ENCODE peak calls at places on chromosome 22, in seven cellular contexts. N, Q, L, E, K, A and S are unnamed samples.

GRCh38 chr22:41538583-41538982 is 5.7 kb downstream of the POLR3H start:
- DNase-seq in K (no peak), A (no peak), Q (no peak), E (no peak), L (no peak), N (no peak), S (no peak)

GRCh38 chr22:22983816-22984215 is 86.5 kb upstream of the GNAZ start:
- DNase-seq in L (no peak), E (no peak), K (no peak), Q (no peak), A (no peak), N (no peak), S (no peak)

GRCh38 chr22:36374603-36375024 is 13.2 kb downstream of the MYH9 start:
- DNase-seq in K (no peak), L (peak), E (no peak), N (peak), A (no peak), Q (peak), S (peak)

GRCh38 chr22:47374273-47374771 is 611.9 kb downstream of the TBC1D22A start:
- DNase-seq in L (no peak), Q (no peak), A (no peak), K (no peak), N (no peak), E (no peak), S (no peak)

GRCh38 chr22:48719978-48720661 is 1107.6 kb downstream of the BRD1 start:
- DNase-seq in L (no peak), K (no peak), A (no peak), N (no peak), Q (no peak), E (no peak), S (no peak)

GRCh38 chr22:33194529-33194928 is 136.3 kb upstream of the SYN3 start:
- DNase-seq in Q (no peak), E (no peak), L (no peak), N (no peak), K (no peak), A (no peak), S (no peak)

GRCh38 chr22:29093501-29093921 is 20.7 kb downstream of the KREMEN1 start:
- DNase-seq in E (no peak), K (no peak), A (peak), L (no peak), N (no peak), Q (peak), S (peak)

GRCh38 chr22:17797721-17798559 is 23.7 kb upstream of the BID start:
- DNase-seq in N (no peak), Q (no peak), A (no peak), K (no peak), L (no peak), E (peak), S (no peak)

GRCh38 chr22:20131856-20132685 is 467 bp downstream of the ZDHHC8 start:
- DNase-seq in E (no peak), A (no peak), N (no peak), K (no peak), Q (no peak), L (peak), S (no peak)

GRCh38 chr22:40620464-40621046 is 16.0 kb downstream of the MRTFA start:
- DNase-seq in Q (peak), N (peak), A (no peak), L (no peak), E (no peak), K (no peak), S (peak)

GRCh38 chr22:20211409-20211996 is 56.6 kb downstream of the RTN4R start:
- DNase-seq in Q (no peak), E (no peak), A (no peak), L (no peak), K (no peak), N (no peak), S (no peak)

GRCh38 chr22:49925525-49926128 is 7.2 kb downstream of the CRELD2 start:
- DNase-seq in Q (no peak), L (no peak), K (no peak), E (peak), A (no peak), N (no peak), S (no peak)

GRCh38 chr22:49370841-49371301 is 456.8 kb downstream of the BRD1 start:
- DNase-seq in E (no peak), N (no peak), L (no peak), A (no peak), K (no peak), Q (no peak), S (no peak)

GRCh38 chr22:23072035-23072910 is 2.0 kb downstream of the GNAZ start:
- DNase-seq in L (no peak), A (peak), K (no peak), N (no peak), Q (peak), E (no peak), S (peak)

GRCh38 chr22:46159777-46160176 is 9.5 kb downstream of the PPARA start:
- DNase-seq in L (no peak), N (peak), K (no peak), A (no peak), Q (no peak), E (no peak), S (peak)

GRCh38 chr22:25492162-25492561 is 72.3 kb upstream of the GRK3 start:
- DNase-seq in N (no peak), L (no peak), Q (no peak), K (no peak), A (no peak), E (no peak), S (no peak)

GRCh38 chr22:36540867-36541642 is 12.1 kb upstream of the EIF3D start:
- DNase-seq in L (no peak), A (no peak), E (no peak), Q (no peak), K (no peak), N (peak), S (peak)

GRCh38 chr22:28345304-28345703 is 334.3 kb downstream of the TTC28 start:
- DNase-seq in L (no peak), E (no peak), N (no peak), Q (no peak), A (no peak), K (no peak), S (no peak)

GRCh38 chr22:32720924-32721323 is 80.6 kb upstream of the TIMP3 start:
- DNase-seq in E (no peak), N (no peak), A (no peak), Q (peak), K (no peak), L (no peak), S (peak)

GRCh38 chr22:40627612-40628011 is 8.9 kb downstream of the MRTFA start:
- DNase-seq in L (no peak), N (no peak), E (no peak), K (no peak), A (no peak), Q (no peak), S (no peak)

GRCh38 chr22:28716686-28717085 is 24.9 kb downstream of the CHEK2 start:
- DNase-seq in A (peak), E (no peak), N (no peak), K (no peak), Q (peak), L (no peak), S (peak)

GRCh38 chr22:46666577-46667244 is 46.5 kb downstream of the GRAMD4 start:
- DNase-seq in N (no peak), Q (no peak), L (no peak), K (no peak), A (no peak), E (no peak), S (no peak)

GRCh38 chr22:31086703-31087330 is 5.7 kb downstream of the SMTN start:
- DNase-seq in Q (no peak), N (no peak), E (no peak), L (no peak), K (no peak), A (no peak), S (no peak)

GRCh38 chr22:43521716-43522115 is 109.9 kb downstream of the MPPED1 start:
- DNase-seq in A (no peak), K (no peak), E (no peak), N (no peak), L (no peak), Q (no peak), S (no peak)

GRCh38 chr22:46443850-46444389 is 93.5 kb downstream of the CELSR1 start:
- DNase-seq in A (no peak), N (no peak), E (no peak), K (no peak), Q (no peak), L (no peak), S (no peak)

GRCh38 chr22:20976291-20976877 is 5.7 kb upstream of the LZTR1 start:
- DNase-seq in N (no peak), K (no peak), Q (no peak), L (no peak), E (no peak), A (no peak), S (no peak)

GRCh38 chr22:25880524-25880923 is 138.5 kb downstream of the MYO18B start:
- DNase-seq in N (no peak), L (peak), K (no peak), A (no peak), E (peak), Q (no peak), S (no peak)

GRCh38 chr22:40567106-40567505 is 69.4 kb downstream of the MRTFA start:
- DNase-seq in L (no peak), E (no peak), N (peak), A (peak), K (no peak), Q (peak), S (peak)

GRCh38 chr22:24186892-24187670 is 5.8 kb downstream of the SUSD2 start:
- DNase-seq in E (no peak), L (no peak), N (no peak), Q (no peak), A (no peak), K (no peak), S (no peak)